ENCODE peak calls at places on chromosomes 7 and 10, in eight cellular contexts. One of them, this sample, is unnamed. For H3K4me1, the result is how much of the 10 kb centered on the place peaks cover.

GRCh38 chr10:72764151-72764550 is 72.2 kb downstream of the MCU start:
- DNase-seq in uterus: no peak
- DNase-seq in PC-3: peak
- DNase-seq in left ventricle myocardium inferior: no peak
- DNase-seq in ovary: no peak
- DNase-seq in right lobe of liver: no peak
- DNase-seq in Caco-2: peak
- DNase-seq in fibroblast of lung: peak
- DNase-seq in this sample: no peak

GRCh38 chr10:47249881-47250280 is 50.1 kb upstream of the GDF10 start:
- DNase-seq in uterus: no peak
- DNase-seq in PC-3: no peak
- DNase-seq in left ventricle myocardium inferior: no peak
- DNase-seq in ovary: no peak
- DNase-seq in right lobe of liver: no peak
- DNase-seq in Caco-2: no peak
- DNase-seq in fibroblast of lung: no peak
- DNase-seq in this sample: no peak

GRCh38 chr7:107907790-107908189 is 16.8 kb downstream of the DLD start:
- DNase-seq in uterus: no peak
- DNase-seq in PC-3: no peak
- DNase-seq in left ventricle myocardium inferior: no peak
- DNase-seq in ovary: no peak
- DNase-seq in right lobe of liver: no peak
- DNase-seq in Caco-2: no peak
- DNase-seq in fibroblast of lung: no peak
- DNase-seq in this sample: no peak

GRCh38 chr10:7300327-7300726 is 110.5 kb downstream of the SFMBT2 start:
- DNase-seq in uterus: peak
- DNase-seq in PC-3: peak
- DNase-seq in left ventricle myocardium inferior: no peak
- DNase-seq in ovary: no peak
- DNase-seq in right lobe of liver: no peak
- DNase-seq in Caco-2: no peak
- DNase-seq in fibroblast of lung: peak
- DNase-seq in this sample: no peak

GRCh38 chr10:112376578-112376855 is 2.6 kb downstream of the ACSL5 start:
- DNase-seq in uterus: no peak
- DNase-seq in PC-3: no peak
- DNase-seq in left ventricle myocardium inferior: no peak
- DNase-seq in ovary: no peak
- DNase-seq in right lobe of liver: no peak
- DNase-seq in Caco-2: no peak
- DNase-seq in fibroblast of lung: no peak
- DNase-seq in this sample: no peak

GRCh38 chr10:120186506-120186905 is 270.5 kb upstream of the PLPP4 start:
- DNase-seq in uterus: no peak
- DNase-seq in PC-3: no peak
- DNase-seq in left ventricle myocardium inferior: no peak
- DNase-seq in ovary: no peak
- DNase-seq in right lobe of liver: no peak
- DNase-seq in Caco-2: no peak
- DNase-seq in fibroblast of lung: no peak
- DNase-seq in this sample: no peak

GRCh38 chr7:129797224-129797789 is 155.5 kb downstream of the UBE2H start:
- DNase-seq in uterus: no peak
- DNase-seq in PC-3: no peak
- DNase-seq in left ventricle myocardium inferior: no peak
- DNase-seq in ovary: no peak
- DNase-seq in right lobe of liver: no peak
- DNase-seq in Caco-2: no peak
- DNase-seq in fibroblast of lung: no peak
- DNase-seq in this sample: no peak

GRCh38 chr7:86884152-86884551 is 175.3 kb downstream of the ELAPOR2 start:
- DNase-seq in uterus: no peak
- DNase-seq in PC-3: no peak
- DNase-seq in left ventricle myocardium inferior: no peak
- DNase-seq in ovary: no peak
- DNase-seq in right lobe of liver: no peak
- DNase-seq in Caco-2: no peak
- DNase-seq in fibroblast of lung: no peak
- DNase-seq in this sample: no peak

GRCh38 chr10:120437541-120437940 is 19.5 kb upstream of the PLPP4 start:
- DNase-seq in uterus: no peak
- DNase-seq in PC-3: no peak
- DNase-seq in left ventricle myocardium inferior: no peak
- DNase-seq in ovary: no peak
- DNase-seq in right lobe of liver: no peak
- DNase-seq in Caco-2: no peak
- DNase-seq in fibroblast of lung: no peak
- DNase-seq in this sample: no peak

GRCh38 chr10:60877777-60878120 is 66.2 kb downstream of the RHOBTB1 start:
- DNase-seq in uterus: no peak
- DNase-seq in PC-3: peak
- DNase-seq in left ventricle myocardium inferior: no peak
- DNase-seq in ovary: no peak
- DNase-seq in right lobe of liver: no peak
- DNase-seq in Caco-2: no peak
- DNase-seq in fibroblast of lung: no peak
- DNase-seq in this sample: no peak

GRCh38 chr10:22372298-22372697 is 27.0 kb downstream of the SPAG6 start:
- DNase-seq in uterus: no peak
- DNase-seq in PC-3: no peak
- DNase-seq in left ventricle myocardium inferior: no peak
- DNase-seq in ovary: no peak
- DNase-seq in right lobe of liver: no peak
- DNase-seq in Caco-2: no peak
- DNase-seq in fibroblast of lung: no peak
- DNase-seq in this sample: no peak

GRCh38 chr10:22374489-22375126 is 29.3 kb downstream of the SPAG6 start:
- DNase-seq in uterus: no peak
- DNase-seq in PC-3: peak
- DNase-seq in left ventricle myocardium inferior: no peak
- DNase-seq in ovary: no peak
- DNase-seq in right lobe of liver: no peak
- DNase-seq in Caco-2: no peak
- DNase-seq in fibroblast of lung: no peak
- DNase-seq in this sample: no peak

GRCh38 chr10:22369433-22370072 is 24.3 kb downstream of the SPAG6 start:
- DNase-seq in uterus: no peak
- DNase-seq in PC-3: peak
- DNase-seq in left ventricle myocardium inferior: no peak
- DNase-seq in ovary: no peak
- DNase-seq in right lobe of liver: no peak
- DNase-seq in Caco-2: no peak
- DNase-seq in fibroblast of lung: peak
- DNase-seq in this sample: no peak

GRCh38 chr10:22370320-22370719 is 25.0 kb downstream of the SPAG6 start:
- DNase-seq in uterus: no peak
- DNase-seq in PC-3: no peak
- DNase-seq in left ventricle myocardium inferior: no peak
- DNase-seq in ovary: no peak
- DNase-seq in right lobe of liver: no peak
- DNase-seq in Caco-2: no peak
- DNase-seq in fibroblast of lung: no peak
- DNase-seq in this sample: no peak

GRCh38 chr10:22372922-22373321 is 27.6 kb downstream of the SPAG6 start:
- DNase-seq in uterus: no peak
- DNase-seq in PC-3: no peak
- DNase-seq in left ventricle myocardium inferior: no peak
- DNase-seq in ovary: no peak
- DNase-seq in right lobe of liver: no peak
- DNase-seq in Caco-2: no peak
- DNase-seq in fibroblast of lung: no peak
- DNase-seq in this sample: no peak
- H3K4me1 ChIP-seq in uterus: under half
- H3K4me1 ChIP-seq in PC-3: under half
- H3K4me1 ChIP-seq in left ventricle myocardium inferior: under half
- H3K4me1 ChIP-seq in ovary: under half
- H3K4me1 ChIP-seq in right lobe of liver: under half
- H3K4me1 ChIP-seq in Caco-2: under half
- H3K4me1 ChIP-seq in fibroblast of lung: under half
- H3K4me1 ChIP-seq in this sample: under half

GRCh38 chr7:121366852-121367431 is 29.2 kb downstream of the FAM3C start:
- DNase-seq in uterus: peak
- DNase-seq in PC-3: peak
- DNase-seq in left ventricle myocardium inferior: no peak
- DNase-seq in ovary: no peak
- DNase-seq in right lobe of liver: no peak
- DNase-seq in Caco-2: peak
- DNase-seq in fibroblast of lung: peak
- DNase-seq in this sample: no peak

GRCh38 chr7:121371367-121371766 is 24.7 kb downstream of the FAM3C start:
- DNase-seq in uterus: no peak
- DNase-seq in PC-3: no peak
- DNase-seq in left ventricle myocardium inferior: no peak
- DNase-seq in ovary: no peak
- DNase-seq in right lobe of liver: no peak
- DNase-seq in Caco-2: no peak
- DNase-seq in fibroblast of lung: no peak
- DNase-seq in this sample: no peak

GRCh38 chr7:121373177-121373576 is 22.9 kb downstream of the FAM3C start:
- DNase-seq in uterus: no peak
- DNase-seq in PC-3: no peak
- DNase-seq in left ventricle myocardium inferior: no peak
- DNase-seq in ovary: no peak
- DNase-seq in right lobe of liver: no peak
- DNase-seq in Caco-2: no peak
- DNase-seq in fibroblast of lung: no peak
- DNase-seq in this sample: no peak

GRCh38 chr7:121372376-121373024 is 23.6 kb downstream of the FAM3C start:
- DNase-seq in uterus: no peak
- DNase-seq in PC-3: no peak
- DNase-seq in left ventricle myocardium inferior: no peak
- DNase-seq in ovary: no peak
- DNase-seq in right lobe of liver: no peak
- DNase-seq in Caco-2: no peak
- DNase-seq in fibroblast of lung: peak
- DNase-seq in this sample: no peak

DNA sequence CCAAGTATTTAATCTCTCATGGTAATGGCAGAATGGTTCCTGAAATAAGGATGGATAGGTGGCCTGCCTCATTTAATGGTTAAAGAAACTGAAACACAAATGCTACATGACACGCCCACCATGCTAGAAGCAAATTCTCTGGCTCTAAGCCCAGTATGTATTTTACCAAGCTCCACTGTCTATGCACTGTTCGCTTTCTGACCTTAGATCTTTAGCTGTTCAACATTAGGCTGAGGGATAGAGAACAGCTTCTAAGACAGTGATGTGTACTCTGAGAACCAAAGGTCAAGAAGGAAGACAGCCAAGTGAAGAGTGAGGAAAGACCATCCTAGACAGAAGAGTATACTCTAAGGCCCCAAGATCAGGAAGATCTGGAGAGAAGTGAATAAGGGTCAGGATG is 26.6 kb downstream of the FAM3C start:
- DNase-seq in uterus: no peak
- DNase-seq in PC-3: peak
- DNase-seq in left ventricle myocardium inferior: no peak
- DNase-seq in ovary: no peak
- DNase-seq in right lobe of liver: no peak
- DNase-seq in Caco-2: no peak
- DNase-seq in fibroblast of lung: peak
- DNase-seq in this sample: no peak
- H3K4me3 ChIP-seq in uterus: no peak
- H3K4me3 ChIP-seq in PC-3: no peak
- H3K4me3 ChIP-seq in left ventricle myocardium inferior: no peak
- H3K4me3 ChIP-seq in ovary: no peak
- H3K4me3 ChIP-seq in right lobe of liver: no peak
- H3K4me3 ChIP-seq in Caco-2: no peak
- H3K4me3 ChIP-seq in fibroblast of lung: no peak
- H3K4me3 ChIP-seq in this sample: no peak

GRCh38 chr10:88318803-88319202 is 264.3 kb downstream of the RNLS start:
- DNase-seq in uterus: no peak
- DNase-seq in PC-3: no peak
- DNase-seq in left ventricle myocardium inferior: no peak
- DNase-seq in ovary: no peak
- DNase-seq in right lobe of liver: no peak
- DNase-seq in Caco-2: no peak
- DNase-seq in fibroblast of lung: peak
- DNase-seq in this sample: no peak
- TF ChIP-seq CTCF in uterus: no peak
- TF ChIP-seq CTCF in PC-3: no peak
- TF ChIP-seq CTCF in left ventricle myocardium inferior: peak
- TF ChIP-seq CTCF in ovary: no peak
- TF ChIP-seq CTCF in right lobe of liver: peak
- TF ChIP-seq CTCF in Caco-2: no peak
- TF ChIP-seq CTCF in fibroblast of lung: peak
- TF ChIP-seq CTCF in this sample: peak

GRCh38 chr10:5013385-5013784 is 9.7 kb upstream of the AKR1C2 start:
- DNase-seq in uterus: no peak
- DNase-seq in PC-3: peak
- DNase-seq in left ventricle myocardium inferior: no peak
- DNase-seq in ovary: no peak
- DNase-seq in right lobe of liver: no peak
- DNase-seq in Caco-2: no peak
- DNase-seq in fibroblast of lung: no peak
- DNase-seq in this sample: no peak
- H3K4me1 ChIP-seq in uterus: under half
- H3K4me1 ChIP-seq in PC-3: under half
- H3K4me1 ChIP-seq in left ventricle myocardium inferior: under half
- H3K4me1 ChIP-seq in ovary: under half
- H3K4me1 ChIP-seq in right lobe of liver: under half
- H3K4me1 ChIP-seq in Caco-2: under half
- H3K4me1 ChIP-seq in fibroblast of lung: under half
- H3K4me1 ChIP-seq in this sample: under half

This sample was measured in psoas muscle.